ENCODE peak calls at places on chromosomes 2 and 18, in seven cellular contexts. N, G, H, X, B, J and I are unnamed samples.

GRCh38 chr2:185567940-185568339 is 170.7 kb upstream of the FSIP2 start:
- DNase-seq in N (no peak), G (no peak), H (no peak), X (no peak), B (no peak), J (peak), I (no peak)

GRCh38 chr2:238523158-238524110 is 96.7 kb downstream of the ASB1 start:
- DNase-seq in N (peak), G (peak), H (no peak), X (peak), B (peak), J (no peak), I (no peak)

GRCh38 chr18:33916200-33916599 is 308.5 kb downstream of the NOL4 start:
- DNase-seq in N (no peak), G (no peak), H (no peak), X (no peak), B (peak), J (no peak), I (no peak)

GRCh38 chr2:81181845-81182244 is 877.3 kb upstream of the LRRTM1 start:
- DNase-seq in N (no peak), G (no peak), H (no peak), X (no peak), B (no peak), J (no peak), I (no peak)

GRCh38 chr18:13240060-13240725 is 21.6 kb downstream of the LDLRAD4 start:
- DNase-seq in N (no peak), G (no peak), H (peak), X (no peak), B (no peak), J (no peak), I (no peak)

GRCh38 chr2:113167115-113167932 is 6.4 kb upstream of the PSD4 start:
- DNase-seq in N (peak), G (peak), H (peak), X (no peak), B (no peak), J (no peak), I (peak)

GRCh38 chr2:8999047-8999446 is 4.4 kb downstream of the MBOAT2 start:
- DNase-seq in N (no peak), G (no peak), H (no peak), X (no peak), B (no peak), J (no peak), I (no peak)

GRCh38 chr2:131046580-131047274 is 46.5 kb downstream of the FAM168B start:
- DNase-seq in N (no peak), G (no peak), H (no peak), X (no peak), B (no peak), J (no peak), I (no peak)

GRCh38 chr18:9869713-9870430 is 15.9 kb upstream of the TXNDC2 start:
- DNase-seq in N (peak), G (peak), H (peak), X (peak), B (no peak), J (peak), I (no peak)

GRCh38 chr18:37476182-37476581 is 89.4 kb downstream of the CELF4 start:
- DNase-seq in N (peak), G (peak), H (no peak), X (peak), B (peak), J (peak), I (peak)

GRCh38 chr18:31980863-31981262 is 37.8 kb upstream of the RNF125 start:
- DNase-seq in N (no peak), G (no peak), H (peak), X (no peak), B (no peak), J (no peak), I (no peak)

GRCh38 chr2:12110074-12110473 is 363.6 kb downstream of the LPIN1 start:
- DNase-seq in N (no peak), G (peak), H (no peak), X (peak), B (no peak), J (no peak), I (no peak)

GRCh38 chr2:190537765-190538164 is 3.2 kb upstream of the NEMP2 start:
- DNase-seq in N (peak), G (peak), H (no peak), X (no peak), B (no peak), J (peak), I (no peak)

GRCh38 chr2:69830045-69830905 is 815 bp downstream of the GMCL1 start:
- DNase-seq in N (peak), G (peak), H (peak), X (peak), B (peak), J (peak), I (peak)

GRCh38 chr2:119240311-119241204 is 16.9 kb downstream of the STEAP3 start:
- DNase-seq in N (no peak), G (peak), H (no peak), X (peak), B (peak), J (peak), I (no peak)

GRCh38 chr2:55805662-55806061 is 112.0 kb upstream of the PNPT1 start:
- DNase-seq in N (no peak), G (no peak), H (no peak), X (no peak), B (no peak), J (no peak), I (no peak)

GRCh38 chr2:64325852-64326577 is 127.9 kb upstream of the LGALSL start:
- DNase-seq in N (no peak), G (no peak), H (peak), X (no peak), B (no peak), J (no peak), I (peak)

GRCh38 chr2:120533625-120534024 is 187.7 kb downstream of the INHBB start:
- DNase-seq in N (no peak), G (no peak), H (no peak), X (no peak), B (no peak), J (no peak), I (no peak)

GRCh38 chr2:120534457-120534856 is 188.5 kb downstream of the INHBB start:
- DNase-seq in N (no peak), G (no peak), H (no peak), X (no peak), B (no peak), J (no peak), I (no peak)

GRCh38 chr2:120536141-120536540 is 190.2 kb downstream of the INHBB start:
- DNase-seq in N (no peak), G (no peak), H (no peak), X (no peak), B (no peak), J (no peak), I (no peak)

GRCh38 chr2:120531863-120532600 is 186.1 kb downstream of the INHBB start:
- DNase-seq in N (no peak), G (no peak), H (no peak), X (no peak), B (no peak), J (no peak), I (no peak)

DNA sequence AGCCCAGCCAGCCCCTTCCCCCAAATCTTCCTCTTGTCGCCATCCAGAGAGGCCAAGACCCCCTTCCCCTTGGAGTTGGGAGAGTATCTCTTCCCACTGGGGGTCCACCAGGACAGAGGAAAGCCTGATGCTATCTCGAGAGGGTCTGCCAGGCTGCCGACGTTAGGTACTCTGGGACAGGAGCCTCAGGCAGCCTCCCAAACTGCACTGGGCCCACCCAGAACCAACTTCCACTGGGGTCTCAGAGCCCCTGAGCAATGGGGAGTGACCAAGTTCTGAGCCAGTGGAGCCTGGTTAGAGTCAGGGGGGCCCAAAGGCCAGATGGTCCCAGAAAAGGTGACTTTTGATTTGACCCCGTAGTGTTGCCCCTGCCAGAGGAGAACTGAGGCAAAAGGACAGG is 189.1 kb downstream of the INHBB start:
- DNase-seq in N (no peak), G (no peak), H (no peak), X (no peak), B (no peak), J (no peak), I (no peak)
- TF ChIP-seq CTCF in N (no peak), G (no peak), H (no peak), X (no peak), B (no peak), J (no peak), I (no peak)

GRCh38 chr2:234135750-234136221 is 85.3 kb downstream of the SPP2 start:
- DNase-seq in N (peak), G (peak), H (peak), X (peak), B (peak), J (peak), I (peak)

GRCh38 chr2:234134496-234134895 is 84.0 kb downstream of the SPP2 start:
- DNase-seq in N (no peak), G (no peak), H (no peak), X (no peak), B (no peak), J (no peak), I (no peak)

GRCh38 chr2:234137400-234138014 is 87.0 kb downstream of the SPP2 start:
- DNase-seq in N (no peak), G (peak), H (no peak), X (peak), B (no peak), J (peak), I (no peak)

GRCh38 chr2:234138836-234139235 is 88.3 kb downstream of the SPP2 start:
- DNase-seq in N (no peak), G (no peak), H (no peak), X (no peak), B (no peak), J (no peak), I (no peak)

GRCh38 chr2:234136461-234136860 is 86.0 kb downstream of the SPP2 start:
- DNase-seq in N (no peak), G (no peak), H (no peak), X (no peak), B (peak), J (peak), I (peak)
- TF ChIP-seq CTCF in N (no peak), G (no peak), H (no peak), X (no peak), B (no peak), J (no peak), I (no peak)

DNA sequence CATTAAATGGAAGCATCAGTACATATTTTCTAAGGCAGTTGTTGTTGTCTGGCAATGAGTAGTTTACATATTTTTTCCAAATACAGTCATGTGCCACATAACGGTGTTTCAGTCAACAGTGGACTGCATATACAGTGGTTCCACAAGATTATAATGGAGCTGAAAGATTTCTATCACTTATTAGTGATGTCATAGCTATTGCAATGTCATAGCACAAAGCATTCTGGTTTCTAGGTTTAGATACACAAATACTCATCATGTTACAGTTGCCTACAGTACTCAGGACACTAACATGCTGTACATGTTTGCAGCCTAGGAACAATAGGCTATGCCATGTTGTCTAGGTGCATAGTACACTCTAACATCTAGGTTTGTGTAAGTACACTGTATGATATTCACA is 45.0 kb downstream of the RND3 start:
- DNase-seq in N (no peak), G (no peak), H (no peak), X (no peak), B (no peak), J (no peak), I (no peak)
- TF ChIP-seq CTCF in N (no peak), G (no peak), H (no peak), X (no peak), B (no peak), J (no peak), I (no peak)

GRCh38 chr2:102187191-102188150 is 648 bp downstream of the IL1RL2 start:
- DNase-seq in N (no peak), G (peak), H (peak), X (peak), B (no peak), J (no peak), I (peak)
- TF ChIP-seq CTCF in N (no peak), G (peak), H (no peak), X (peak), B (no peak), J (no peak), I (no peak)

GRCh38 chr2:151251012-151251411 is 10.7 kb downstream of the RBM43 start:
- DNase-seq in N (no peak), G (peak), H (no peak), X (peak), B (no peak), J (no peak), I (no peak)

GRCh38 chr2:151243468-151243867 is 18.2 kb downstream of the RBM43 start:
- DNase-seq in N (no peak), G (no peak), H (no peak), X (no peak), B (no peak), J (no peak), I (no peak)

GRCh38 chr2:151246152-151246551 is 15.5 kb downstream of the RBM43 start:
- DNase-seq in N (no peak), G (no peak), H (no peak), X (no peak), B (no peak), J (no peak), I (no peak)

DNA sequence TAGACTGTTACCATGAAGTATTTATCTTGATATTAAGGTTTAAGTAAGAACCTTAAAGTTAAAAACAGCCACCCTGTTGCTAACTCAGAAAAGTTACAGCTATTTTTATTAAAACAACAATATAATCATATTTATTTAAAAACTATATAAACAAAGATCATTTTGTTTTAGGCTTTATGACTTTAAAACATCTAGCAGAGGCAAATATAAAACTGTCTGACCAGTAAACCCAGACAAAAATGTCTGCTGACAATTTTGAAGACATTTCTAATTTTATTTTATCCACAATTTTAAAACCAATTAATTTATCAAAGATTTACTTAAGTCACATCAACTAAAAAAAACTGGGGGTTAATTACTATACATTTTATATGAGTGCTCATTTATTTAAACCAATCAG is 14.2 kb downstream of the RBM43 start:
- DNase-seq in N (no peak), G (no peak), H (no peak), X (no peak), B (no peak), J (no peak), I (no peak)
- TF ChIP-seq CTCF in N (no peak), G (no peak), H (no peak), X (no peak), B (no peak), J (no peak), I (no peak)

GRCh38 chr18:44654555-44654954 is 26.1 kb upstream of the SETBP1 start:
- DNase-seq in N (no peak), G (peak), H (no peak), X (peak), B (no peak), J (peak), I (no peak)
- TF ChIP-seq CTCF in N (no peak), G (no peak), H (no peak), X (no peak), B (no peak), J (no peak), I (no peak)

GRCh38 chr2:164478205-164478604 is 143.1 kb downstream of the GRB14 start:
- DNase-seq in N (no peak), G (no peak), H (no peak), X (no peak), B (no peak), J (no peak), I (no peak)

GRCh38 chr2:164474873-164475272 is 146.4 kb downstream of the GRB14 start:
- DNase-seq in N (no peak), G (no peak), H (no peak), X (no peak), B (no peak), J (no peak), I (no peak)

GRCh38 chr2:164479460-164479859 is 141.8 kb downstream of the GRB14 start:
- DNase-seq in N (peak), G (peak), H (no peak), X (peak), B (peak), J (peak), I (peak)
- TF ChIP-seq CTCF in N (peak), G (peak), H (no peak), X (peak), B (peak), J (peak), I (no peak)

DNA sequence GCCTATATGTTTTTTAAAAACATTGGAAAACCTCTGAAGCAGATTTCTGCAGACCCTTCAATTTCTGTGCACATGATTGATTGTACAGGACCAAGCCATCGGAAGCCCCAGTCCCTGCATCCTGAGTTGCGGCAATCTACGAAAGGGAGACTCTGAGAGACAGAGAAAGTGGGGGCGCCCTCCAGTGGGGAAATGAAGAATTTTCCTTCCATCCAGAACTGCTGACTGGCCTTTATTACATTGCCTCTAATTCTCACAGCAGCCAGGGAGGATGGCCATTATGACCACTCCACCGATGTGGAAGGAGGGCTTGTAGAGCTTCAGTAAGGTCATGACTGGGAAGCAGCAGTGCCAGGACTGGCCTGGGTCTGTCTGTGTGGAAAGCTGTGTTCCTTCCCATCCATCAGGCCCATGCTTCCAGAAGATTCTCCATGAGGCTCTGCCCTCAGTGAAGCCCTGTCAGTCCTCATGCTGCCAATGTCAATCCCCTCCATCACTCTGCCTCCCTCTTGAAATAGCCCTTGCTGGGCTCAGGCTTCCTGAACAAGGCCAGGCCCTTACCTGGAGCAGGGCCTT is 20.0 kb upstream of the RESP18 start:
- DNase-seq in N (peak), G (peak), H (peak), X (peak), B (peak), J (peak), I (peak)
- TF ChIP-seq CTCF in N (peak), G (peak), H (peak), X (peak), B (peak), J (peak), I (peak)